ENCODE peak calls at places on chromosome 21, in five cellular contexts. M is effector memory CD4-positive, alpha-beta T cell; D is NCI-H1105 treated with DMSO at 0.1 percent for 48 hours; R is stimulated activated CD4-positive, alpha-beta T cell treated with anti-CD3 and anti-CD28 coated beads, Interleukin-1b, Interleukin-23, amount 100 ng/mL, for 1 hour; E is amniotic epithelial cell. W is an unnamed sample.

GRCh38 chr21:31283025-31283424 is 61.0 kb downstream of the TIAM1 start:
- DNase-seq in M (no peak), D (peak), R (no peak), E (no peak), W (no peak)

GRCh38 chr21:17414766-17415165 is 98.1 kb upstream of the CXADR start:
- DNase-seq in M (no peak), D (no peak), R (no peak), E (no peak), W (no peak)

GRCh38 chr21:38424333-38424732 is 73.9 kb downstream of the ERG start:
- DNase-seq in M (no peak), D (no peak), R (no peak), E (no peak), W (no peak)

GRCh38 chr21:31872452-31873274 is at the start of gene HUNK:
- DNase-seq in M (no peak), D (peak), R (no peak), E (no peak), W (peak)

GRCh38 chr21:43370888-43371570 is 55.9 kb downstream of the SIK1 start:
- DNase-seq in M (no peak), D (no peak), R (no peak), E (no peak), W (no peak)

GRCh38 chr21:42570841-42571387 is 57.3 kb downstream of the SLC37A1 start:
- DNase-seq in M (no peak), D (peak), R (no peak), E (no peak), W (no peak)

GRCh38 chr21:41612674-41613250 is 104.8 kb upstream of the TMPRSS2 start:
- DNase-seq in M (no peak), D (peak), R (no peak), E (peak), W (peak)

GRCh38 chr21:26079376-26079775 is 91.2 kb downstream of the APP start:
- DNase-seq in M (no peak), D (no peak), R (no peak), E (peak), W (no peak)

GRCh38 chr21:44093761-44094160 is 13.4 kb upstream of the PWP2 start:
- DNase-seq in M (no peak), D (no peak), R (no peak), E (no peak), W (no peak)

GRCh38 chr21:33428669-33429068 is 25.5 kb downstream of the IFNGR2 start:
- DNase-seq in M (no peak), D (no peak), R (no peak), E (no peak), W (no peak)

GRCh38 chr21:45264919-45265515 is 22.7 kb downstream of the POFUT2 start:
- DNase-seq in M (no peak), D (no peak), R (no peak), E (no peak), W (no peak)

GRCh38 chr21:45169001-45169400 is 94.6 kb downstream of the ADARB1 start:
- DNase-seq in M (no peak), D (no peak), R (no peak), E (no peak), W (no peak)

GRCh38 chr21:32174819-32175218 is 104.0 kb downstream of the MIS18A start:
- DNase-seq in M (no peak), D (no peak), R (no peak), E (no peak), W (no peak)

GRCh38 chr21:28521932-28522826 is 470.5 kb downstream of the LTN1 start:
- DNase-seq in M (no peak), D (no peak), R (no peak), E (peak), W (no peak)

GRCh38 chr21:44704636-44705001 is 6.8 kb downstream of the TSPEAR start:
- DNase-seq in M (no peak), D (no peak), R (no peak), E (no peak), W (no peak)

GRCh38 chr21:46498335-46499050 is 39.8 kb downstream of the DIP2A start:
- DNase-seq in M (no peak), D (no peak), R (no peak), E (peak), W (no peak)

GRCh38 chr21:14013056-14013603 is 197.6 kb downstream of the LIPI start:
- DNase-seq in M (no peak), D (no peak), R (no peak), E (no peak), W (no peak)

GRCh38 chr21:46468110-46468774 is 9.6 kb downstream of the DIP2A start:
- DNase-seq in M (no peak), D (no peak), R (no peak), E (no peak), W (no peak)

GRCh38 chr21:25834376-25834775 is 99.6 kb downstream of the GABPA start:
- DNase-seq in M (no peak), D (no peak), R (no peak), E (peak), W (no peak)

GRCh38 chr21:39006653-39007417 is 176.4 kb downstream of the PSMG1 start:
- DNase-seq in M (no peak), D (no peak), R (no peak), E (no peak), W (no peak)

GRCh38 chr21:42061195-42061865 is 9.8 kb upstream of the UMODL1 start:
- DNase-seq in M (no peak), D (no peak), R (no peak), E (no peak), W (peak)

GRCh38 chr21:44083631-44084291 is 23.4 kb upstream of the PWP2 start:
- DNase-seq in M (peak), D (no peak), R (no peak), E (no peak), W (no peak)

GRCh38 chr21:32456497-32456918 is 44.0 kb downstream of the EVA1C start:
- DNase-seq in M (no peak), D (no peak), R (no peak), E (peak), W (no peak)

GRCh38 chr21:25561668-25562641 is 45.3 kb downstream of the MRPL39 start:
- DNase-seq in M (peak), D (peak), R (peak), E (peak), W (peak)

GRCh38 chr21:41957991-41958766 is 4.4 kb upstream of the C2CD2 start:
- DNase-seq in M (no peak), D (peak), R (no peak), E (peak), W (peak)

GRCh38 chr21:35882791-35883240 is 177.5 kb downstream of the SETD4 start:
- DNase-seq in M (no peak), D (no peak), R (no peak), E (peak), W (no peak)

GRCh38 chr21:46060596-46061061 is 37.3 kb upstream of the COL6A2 start:
- DNase-seq in M (no peak), D (no peak), R (no peak), E (peak), W (no peak)

GRCh38 chr21:38494254-38494648 is 4.0 kb downstream of the ERG start:
- DNase-seq in M (no peak), D (no peak), R (no peak), E (no peak), W (no peak)

GRCh38 chr21:17730782-17731181 is 88.4 kb downstream of the C21orf91 start:
- DNase-seq in M (no peak), D (no peak), R (no peak), E (no peak), W (no peak)

GRCh38 chr21:33019885-33020557 is 5.7 kb upstream of the OLIG2 start:
- DNase-seq in M (no peak), D (peak), R (no peak), E (no peak), W (no peak)

GRCh38 chr21:36730291-36731281 is 31.7 kb downstream of the SIM2 start:
- DNase-seq in M (no peak), D (no peak), R (no peak), E (no peak), W (no peak)

GRCh38 chr21:44356636-44357035 is 3.2 kb downstream of the TRPM2 start:
- DNase-seq in M (no peak), D (no peak), R (no peak), E (no peak), W (no peak)

GRCh38 chr21:25895565-25896205 is 160.9 kb downstream of the GABPA start:
- DNase-seq in M (no peak), D (peak), R (no peak), E (peak), W (no peak)

GRCh38 chr21:42400525-42400924 is 3.2 kb upstream of the UBASH3A start:
- DNase-seq in M (no peak), D (no peak), R (no peak), E (no peak), W (no peak)